ENCODE peak calls at places on chromosomes 3 and 15, in four cellular contexts. One of them, this sample, is unnamed.

GRCh38 chr3:70748593-70748992 is 436.2 kb upstream of the MDFIC2 start:
- DNase-seq in PC-3: no peak
- DNase-seq in mammary epithelial cell: no peak
- DNase-seq in right cardiac atrium: no peak
- DNase-seq in this sample: no peak

GRCh38 chr15:99137877-99138276 is 33.0 kb downstream of the SYNM start:
- DNase-seq in right cardiac atrium: no peak
- DNase-seq in PC-3: no peak
- DNase-seq in mammary epithelial cell: no peak
- DNase-seq in this sample: no peak

GRCh38 chr3:23170306-23170705 is 32.8 kb upstream of the UBE2E2 start:
- DNase-seq in PC-3: no peak
- DNase-seq in mammary epithelial cell: peak; percentile 44
- DNase-seq in right cardiac atrium: no peak
- DNase-seq in this sample: no peak

GRCh38 chr15:32956006-32956405 is 238.2 kb downstream of the GREM1 start:
- DNase-seq in mammary epithelial cell: peak; percentile 25
- DNase-seq in PC-3: peak; percentile 75
- DNase-seq in right cardiac atrium: no peak
- DNase-seq in this sample: peak; percentile 39

GRCh38 chr3:133570139-133570936 is 3.1 kb upstream of the CDV3 start:
- DNase-seq in right cardiac atrium: no peak
- DNase-seq in PC-3: peak; percentile 84
- DNase-seq in mammary epithelial cell: peak; percentile 84
- DNase-seq in this sample: peak; percentile 78

GRCh38 chr3:127050733-127051132 is 67.8 kb downstream of the PLXNA1 start:
- DNase-seq in PC-3: no peak
- DNase-seq in right cardiac atrium: no peak
- DNase-seq in mammary epithelial cell: no peak
- DNase-seq in this sample: no peak

GRCh38 chr3:86785381-86785780 is 205.6 kb downstream of the VGLL3 start:
- DNase-seq in mammary epithelial cell: no peak
- DNase-seq in PC-3: peak; percentile 54
- DNase-seq in right cardiac atrium: no peak
- DNase-seq in this sample: no peak

GRCh38 chr3:160472344-160472743 is 22.8 kb upstream of the TRIM59 start:
- DNase-seq in right cardiac atrium: no peak
- DNase-seq in mammary epithelial cell: peak; percentile 33
- DNase-seq in PC-3: no peak
- DNase-seq in this sample: no peak

GRCh38 chr3:34239287-34239686 is 440.9 kb downstream of the PDCD6IP start:
- DNase-seq in PC-3: no peak
- DNase-seq in right cardiac atrium: no peak
- DNase-seq in mammary epithelial cell: no peak
- DNase-seq in this sample: no peak

GRCh38 chr15:66302489-66302888 is 9.1 kb downstream of the DIS3L start:
- DNase-seq in right cardiac atrium: no peak
- DNase-seq in PC-3: no peak
- DNase-seq in mammary epithelial cell: no peak
- DNase-seq in this sample: no peak

GRCh38 chr15:27527490-27528067 is 556.6 kb downstream of the GABRG3 start:
- DNase-seq in right cardiac atrium: no peak
- DNase-seq in mammary epithelial cell: no peak
- DNase-seq in PC-3: no peak
- DNase-seq in this sample: no peak

GRCh38 chr3:100698736-100699135 is 10.6 kb upstream of the TFG start:
- DNase-seq in mammary epithelial cell: no peak
- DNase-seq in PC-3: no peak
- DNase-seq in right cardiac atrium: no peak
- DNase-seq in this sample: no peak

GRCh38 chr15:39304201-39304841 is 276.6 kb upstream of the THBS1 start:
- DNase-seq in right cardiac atrium: no peak
- DNase-seq in PC-3: no peak
- DNase-seq in mammary epithelial cell: peak; percentile 78
- DNase-seq in this sample: peak; percentile 79

GRCh38 chr3:87580782-87581181 is 304.4 kb upstream of the POU1F1 start:
- DNase-seq in PC-3: peak; percentile 63
- DNase-seq in mammary epithelial cell: no peak
- DNase-seq in right cardiac atrium: no peak
- DNase-seq in this sample: no peak

GRCh38 chr15:99873451-99873850 is 140.2 kb upstream of the LYSMD4 start:
- DNase-seq in mammary epithelial cell: no peak
- DNase-seq in PC-3: no peak
- DNase-seq in right cardiac atrium: no peak
- DNase-seq in this sample: no peak

GRCh38 chr3:107988464-107989156 is 102.2 kb downstream of the CD47 start:
- DNase-seq in right cardiac atrium: peak; percentile 76
- DNase-seq in PC-3: peak; percentile 90
- DNase-seq in mammary epithelial cell: peak; percentile 64
- DNase-seq in this sample: peak; percentile 65

DNA sequence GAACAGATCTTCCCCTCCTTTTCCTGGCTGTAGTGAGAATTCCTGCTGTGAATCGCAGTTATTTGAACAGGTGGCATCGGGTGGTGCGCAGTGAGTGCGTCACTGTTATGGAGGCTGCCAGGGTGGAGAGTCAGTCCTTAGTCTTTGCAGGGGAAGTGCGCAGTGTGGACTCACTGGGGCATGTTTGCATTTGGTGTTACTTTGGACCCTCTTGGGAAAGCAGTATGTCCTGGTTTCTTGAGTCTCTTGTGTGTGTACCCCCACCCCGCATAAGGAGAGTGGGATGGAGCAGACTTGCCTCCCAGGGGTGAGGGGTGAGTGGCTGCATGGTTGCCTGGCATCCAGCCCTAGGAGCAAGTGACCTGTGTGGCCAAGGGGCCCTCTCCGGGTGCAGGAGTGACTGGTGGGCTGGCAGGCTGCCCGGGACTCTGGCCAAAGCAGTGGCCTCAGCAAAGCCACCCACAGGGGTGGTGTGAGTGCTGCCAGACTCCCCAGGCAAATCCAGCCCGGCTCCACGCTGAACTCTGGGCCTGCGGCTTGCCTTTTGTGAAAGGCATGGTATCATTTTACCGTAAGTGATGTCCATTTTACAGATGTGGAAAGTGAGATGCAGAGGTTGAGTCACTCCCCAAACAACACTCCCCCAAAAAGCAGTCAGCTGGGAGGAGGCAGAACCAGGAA is 46.4 kb downstream of the DNASE1L3 start:
- DNase-seq in mammary epithelial cell: no peak
- DNase-seq in PC-3: peak; percentile 60
- DNase-seq in right cardiac atrium: peak; percentile 79
- DNase-seq in this sample: no peak
- H3K4me1 ChIP-seq in mammary epithelial cell: peaks cover 46% of the 10 kb centered on the region
- H3K4me1 ChIP-seq in PC-3: peaks cover 50% of the 10 kb centered on the region
- H3K4me1 ChIP-seq in right cardiac atrium: peaks cover 13% of the 10 kb centered on the region
- H3K4me1 ChIP-seq in this sample: peaks cover 24% of the 10 kb centered on the region

GRCh38 chr15:80777836-80778620 is 1.1 kb upstream of the CEMIP start:
- DNase-seq in mammary epithelial cell: peak; percentile 59
- DNase-seq in right cardiac atrium: no peak
- DNase-seq in PC-3: peak; percentile 59
- DNase-seq in this sample: peak; percentile 60

GRCh38 chr15:80780416-80781221 is 1.4 kb downstream of the CEMIP start:
- DNase-seq in right cardiac atrium: peak; percentile 72
- DNase-seq in PC-3: peak; percentile 69
- DNase-seq in mammary epithelial cell: peak; percentile 48
- DNase-seq in this sample: no peak

GRCh38 chr15:80778621-80778963 is 578 bp upstream of the CEMIP start:
- DNase-seq in mammary epithelial cell: no peak
- DNase-seq in PC-3: no peak
- DNase-seq in right cardiac atrium: no peak
- DNase-seq in this sample: peak; percentile 31

GRCh38 chr15:80778964-80779657 is at the start of gene CEMIP:
- DNase-seq in PC-3: peak; percentile 77
- DNase-seq in mammary epithelial cell: peak; percentile 68
- DNase-seq in right cardiac atrium: peak; percentile 70
- DNase-seq in this sample: peak; percentile 64

GRCh38 chr15:80779658-80780415 is 667 bp downstream of the CEMIP start:
- DNase-seq in mammary epithelial cell: peak; percentile 67
- DNase-seq in right cardiac atrium: peak; percentile 45
- DNase-seq in PC-3: peak; percentile 48
- DNase-seq in this sample: peak; percentile 72
- H3K27me3 ChIP-seq in mammary epithelial cell: no peaks in the 10 kb centered on the region
- H3K27me3 ChIP-seq in right cardiac atrium: no peaks in the 10 kb centered on the region
- H3K27me3 ChIP-seq in PC-3: peaks cover 4% of the 10 kb centered on the region
- H3K27me3 ChIP-seq in this sample: peaks cover 7% of the 10 kb centered on the region

GRCh38 chr15:85314653-85315052 is 65.8 kb upstream of the AKAP13 start:
- DNase-seq in PC-3: no peak
- DNase-seq in right cardiac atrium: no peak
- DNase-seq in mammary epithelial cell: no peak
- DNase-seq in this sample: no peak

GRCh38 chr15:85314139-85314538 is 66.3 kb upstream of the AKAP13 start:
- DNase-seq in right cardiac atrium: no peak
- DNase-seq in PC-3: no peak
- DNase-seq in mammary epithelial cell: no peak
- DNase-seq in this sample: no peak

GRCh38 chr15:85318048-85318731 is 62.2 kb upstream of the AKAP13 start:
- DNase-seq in mammary epithelial cell: peak; percentile 90
- DNase-seq in right cardiac atrium: no peak
- DNase-seq in PC-3: peak; percentile 67
- DNase-seq in this sample: peak; percentile 94

GRCh38 chr15:85318732-85319076 is 61.7 kb upstream of the AKAP13 start:
- DNase-seq in PC-3: no peak
- DNase-seq in right cardiac atrium: no peak
- DNase-seq in mammary epithelial cell: no peak
- DNase-seq in this sample: no peak

GRCh38 chr15:85316244-85316934 is 64.0 kb upstream of the AKAP13 start:
- DNase-seq in mammary epithelial cell: no peak
- DNase-seq in right cardiac atrium: no peak
- DNase-seq in PC-3: peak; percentile 39
- DNase-seq in this sample: no peak
- H3K27ac ChIP-seq in mammary epithelial cell: no peak overlapping the region
- H3K27ac ChIP-seq in right cardiac atrium: no peak overlapping the region
- H3K27ac ChIP-seq in PC-3: peak overlapping the region; percentile 40
- H3K27ac ChIP-seq in this sample: no peak overlapping the region

DNA sequence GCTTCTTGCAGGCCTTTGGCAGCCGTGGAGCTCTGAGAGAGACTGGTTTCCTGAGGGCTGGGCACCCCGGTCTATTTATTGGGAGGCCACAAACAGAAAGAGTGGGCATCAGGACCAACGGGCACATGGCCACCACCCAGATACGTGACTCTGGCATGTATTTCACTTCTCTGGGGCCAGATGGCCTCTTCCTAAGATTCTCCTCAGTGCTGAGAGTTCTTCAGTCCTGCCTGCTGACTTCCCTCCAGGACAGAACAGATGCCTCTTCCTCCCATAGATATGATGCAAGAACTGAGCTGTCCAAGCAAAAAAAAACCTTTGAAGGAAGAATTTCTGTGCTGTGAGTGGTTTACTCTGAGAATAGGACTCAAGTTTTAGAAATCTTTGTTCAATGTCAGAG is 107.7 kb downstream of the IGF2BP2 start:
- DNase-seq in PC-3: no peak
- DNase-seq in mammary epithelial cell: peak; percentile 62
- DNase-seq in right cardiac atrium: no peak
- DNase-seq in this sample: peak; percentile 61
- H3K4me1 ChIP-seq in PC-3: peaks cover 45% of the 10 kb centered on the region
- H3K4me1 ChIP-seq in mammary epithelial cell: peaks cover 59% of the 10 kb centered on the region
- H3K4me1 ChIP-seq in right cardiac atrium: peaks cover 8% of the 10 kb centered on the region
- H3K4me1 ChIP-seq in this sample: peaks cover 61% of the 10 kb centered on the region

GRCh38 chr3:169143471-169143870 is 520.0 kb downstream of the MECOM start:
- DNase-seq in right cardiac atrium: no peak
- DNase-seq in PC-3: no peak
- DNase-seq in mammary epithelial cell: no peak
- DNase-seq in this sample: no peak
- H3K27me3 ChIP-seq in right cardiac atrium: no peaks in the 10 kb centered on the region
- H3K27me3 ChIP-seq in PC-3: no peaks in the 10 kb centered on the region
- H3K27me3 ChIP-seq in mammary epithelial cell: no peaks in the 10 kb centered on the region
- H3K27me3 ChIP-seq in this sample: peaks cover 55% of the 10 kb centered on the region

DNA sequence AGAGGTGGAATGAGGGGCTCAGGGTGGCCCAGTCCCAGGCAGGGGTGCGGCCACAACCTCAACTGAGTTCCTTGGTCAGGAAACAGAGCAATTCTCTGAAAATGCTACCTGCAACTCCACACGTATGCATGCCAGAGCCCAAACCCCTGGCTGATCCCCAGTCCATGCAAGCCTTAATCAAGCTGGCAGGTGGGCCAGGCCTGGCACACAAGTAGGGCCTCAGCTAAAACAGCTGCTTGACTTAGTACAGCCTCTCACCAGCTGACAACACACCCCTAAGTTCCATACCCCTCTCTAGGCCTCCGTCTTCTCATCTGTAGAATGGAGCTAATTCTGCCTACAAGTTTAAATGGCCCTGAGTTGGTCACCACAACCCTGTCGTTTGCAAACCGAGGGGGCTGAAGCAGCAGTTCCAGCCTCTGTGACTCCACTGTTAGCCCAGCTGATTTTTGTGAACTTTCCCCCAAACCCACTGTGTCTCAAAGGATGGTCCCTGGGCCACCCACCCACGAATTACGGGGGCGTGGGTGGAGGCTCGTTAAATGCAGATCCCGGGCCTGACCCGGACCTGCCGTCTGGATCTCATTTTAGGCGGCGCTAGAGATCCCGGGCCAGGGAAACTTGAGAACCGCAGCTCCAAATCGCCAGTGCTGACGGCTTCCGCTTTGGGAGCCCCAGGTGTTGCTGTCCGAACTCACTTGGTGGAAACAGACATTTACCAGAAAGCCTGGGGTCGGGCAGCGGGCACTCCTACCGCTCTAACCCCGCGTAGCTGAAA is 927 bp downstream of the CHDH start:
- DNase-seq in mammary epithelial cell: peak; percentile 37
- DNase-seq in right cardiac atrium: peak; percentile 55
- DNase-seq in PC-3: peak; percentile 67
- DNase-seq in this sample: no peak
- H3K27ac ChIP-seq in mammary epithelial cell: no peak overlapping the region
- H3K27ac ChIP-seq in right cardiac atrium: no peak overlapping the region
- H3K27ac ChIP-seq in PC-3: no peak overlapping the region
- H3K27ac ChIP-seq in this sample: no peak overlapping the region

This sample was measured in foreskin keratinocyte.